ENCODE peak calls at places on chromosomes 1 and 21, in eight cellular contexts. A is BE2C; F is transverse colon; H is CD4-positive, alpha-beta memory T cell; M is SJSA1; O is left lung; Y is left ventricle myocardium inferior; G is CD8-positive, alpha-beta memory T cell. C is an unnamed sample. For H3K9me3, the result is how much of the 10 kb centered on the place peaks cover.

GRCh38 chr1:161905269-161905884 is 118.3 kb downstream of the OLFML2B start:
- DNase-seq in G (no peak), Y (no peak), F (peak), H (no peak), M (no peak), A (peak), O (no peak), C (peak)

GRCh38 chr1:4312024-4312423 is 342.4 kb upstream of the AJAP1 start:
- DNase-seq in M (no peak), H (no peak), Y (no peak), F (no peak), A (no peak), O (no peak), G (no peak), C (no peak)

GRCh38 chr21:24045775-24046215 is 1561.5 kb downstream of the MRPL39 start:
- DNase-seq in Y (peak), G (no peak), H (peak), M (no peak), A (peak), O (no peak), F (peak), C (no peak)

GRCh38 chr1:152182942-152183341 is 23.9 kb upstream of the RPTN start:
- DNase-seq in M (peak), G (no peak), Y (no peak), A (peak), H (no peak), O (no peak), F (no peak), C (no peak)

GRCh38 chr1:50023292-50024159 is at the start of gene AGBL4:
- DNase-seq in H (no peak), A (peak), G (peak), F (peak), O (peak), Y (peak), M (peak), C (peak)

GRCh38 chr1:97920275-97920831 is 481 bp downstream of the DPYD start:
- DNase-seq in H (no peak), M (no peak), F (no peak), A (no peak), G (no peak), O (no peak), Y (no peak), C (no peak)

GRCh38 chr1:15004396-15004795 is 149.2 kb upstream of the TMEM51 start:
- DNase-seq in Y (no peak), F (no peak), O (no peak), A (no peak), G (no peak), H (no peak), M (no peak), C (no peak)

GRCh38 chr1:208239518-208240381 is 4.4 kb downstream of the PLXNA2 start:
- DNase-seq in M (no peak), G (no peak), H (no peak), A (no peak), F (peak), Y (no peak), O (no peak), C (peak)

GRCh38 chr1:10019561-10019960 is 13.2 kb upstream of the UBE4B start:
- DNase-seq in Y (no peak), M (no peak), F (no peak), O (no peak), G (no peak), A (no peak), H (no peak), C (no peak)

GRCh38 chr1:2925923-2926322 is 95.3 kb upstream of the ACTRT2 start:
- DNase-seq in A (no peak), H (no peak), M (no peak), G (no peak), Y (no peak), O (no peak), F (no peak), C (no peak)
- H3K9me3 ChIP-seq in A (under half), H (under half), M (under half), G (under half), Y (under half), O (under half), F (under half), C (under half)

DNA sequence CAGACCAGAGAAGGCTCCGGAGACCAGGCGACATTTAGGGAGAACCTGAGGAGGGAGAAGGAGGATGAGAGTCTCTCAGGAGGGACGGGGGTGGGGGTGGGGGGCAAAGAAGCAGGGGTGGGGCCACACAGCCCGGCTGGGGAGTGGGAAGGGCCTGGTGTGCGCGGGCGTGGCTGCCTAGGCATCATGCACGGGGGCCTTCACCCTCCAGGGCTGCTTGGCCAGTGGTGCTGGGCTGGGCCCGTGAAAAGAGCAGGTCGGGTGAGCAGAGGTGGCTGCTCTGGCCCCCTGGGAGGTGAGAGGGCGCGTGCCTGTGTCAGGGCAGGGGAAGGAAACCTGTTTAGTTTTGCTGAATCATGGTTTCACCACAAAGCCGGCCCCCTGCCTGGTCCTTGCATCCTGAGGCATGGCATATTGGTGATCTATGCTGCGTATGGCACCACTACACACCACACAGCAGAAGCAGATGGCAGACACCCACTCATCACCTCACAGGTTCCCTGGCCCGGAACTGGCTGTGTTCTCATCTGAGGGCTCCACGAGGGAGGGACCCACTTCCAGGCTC is 86.9 kb upstream of the TTC34 start:
- DNase-seq in A (no peak), M (no peak), G (no peak), H (no peak), O (no peak), F (no peak), Y (no peak), C (no peak)
- H3K9me3 ChIP-seq in A (under half), M (under half), G (under half), H (under half), O (under half), F (under half), Y (under half), C (under half)

GRCh38 chr1:73100216-73100615 is 817.9 kb upstream of the NEGR1 start:
- DNase-seq in Y (no peak), O (no peak), G (no peak), A (no peak), M (no peak), H (no peak), F (no peak), C (peak)
- H3K9me3 ChIP-seq in Y (under half), O (under half), G (under half), A (under half), M (under half), H (under half), F (under half), C (under half)

DNA sequence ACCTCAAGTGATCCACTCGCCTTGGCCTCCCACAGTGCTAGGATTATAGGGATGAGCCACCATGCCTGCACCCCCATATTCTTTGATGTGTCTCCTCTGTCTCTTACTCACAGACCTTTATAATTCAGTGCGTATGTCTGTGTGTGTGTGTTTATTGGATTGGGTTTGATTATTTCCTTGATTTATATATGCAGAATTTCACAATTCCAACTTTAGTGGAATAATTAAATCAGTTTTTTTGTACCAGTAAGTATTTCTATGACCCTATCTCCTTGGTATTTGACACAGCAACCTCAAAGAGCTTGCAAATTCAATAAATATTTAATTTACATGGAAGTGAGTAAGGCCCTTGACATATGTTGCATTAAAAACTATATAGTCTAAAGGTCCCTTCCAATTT is 333.9 kb upstream of the ADAMTS5 start:
- DNase-seq in O (no peak), M (no peak), A (no peak), Y (no peak), H (no peak), G (no peak), F (no peak), C (no peak)
- H3K9me3 ChIP-seq in O (under half), M (under half), A (under half), Y (under half), H (under half), G (under half), F (under half), C (under half)

GRCh38 chr1:158362501-158362900 is 8.8 kb downstream of the CD1E start:
- DNase-seq in F (no peak), M (no peak), G (no peak), A (no peak), O (no peak), H (no peak), Y (no peak), C (no peak)
- H3K9me3 ChIP-seq in F (under half), M (under half), G (under half), A (under half), O (under half), H (under half), Y (under half), C (under half)

DNA sequence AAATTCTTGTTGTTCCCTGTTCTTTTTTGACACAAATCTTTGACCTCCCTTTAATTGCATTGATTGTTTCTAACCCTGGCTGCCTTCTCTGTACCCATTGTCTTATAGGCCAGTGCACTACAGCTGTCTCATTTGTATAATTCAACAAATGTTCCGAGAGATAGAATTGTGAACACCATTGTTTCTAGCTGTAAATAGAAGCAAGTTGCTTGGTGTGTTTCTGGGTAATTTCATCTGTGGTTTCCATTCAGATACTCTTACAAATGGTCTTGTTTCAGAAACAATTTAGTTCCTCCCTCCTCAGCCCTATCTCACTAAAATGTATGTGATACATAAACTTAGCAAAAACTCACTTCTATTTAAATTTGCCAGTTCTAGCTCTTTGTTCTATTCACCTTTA is 515.4 kb upstream of the ZP4 start:
- DNase-seq in H (no peak), G (no peak), F (no peak), M (no peak), O (no peak), Y (no peak), A (no peak), C (no peak)
- H3K9me3 ChIP-seq in H (under half), G (under half), F (under half), M (under half), O (under half), Y (under half), A (under half), C (under half)

DNA sequence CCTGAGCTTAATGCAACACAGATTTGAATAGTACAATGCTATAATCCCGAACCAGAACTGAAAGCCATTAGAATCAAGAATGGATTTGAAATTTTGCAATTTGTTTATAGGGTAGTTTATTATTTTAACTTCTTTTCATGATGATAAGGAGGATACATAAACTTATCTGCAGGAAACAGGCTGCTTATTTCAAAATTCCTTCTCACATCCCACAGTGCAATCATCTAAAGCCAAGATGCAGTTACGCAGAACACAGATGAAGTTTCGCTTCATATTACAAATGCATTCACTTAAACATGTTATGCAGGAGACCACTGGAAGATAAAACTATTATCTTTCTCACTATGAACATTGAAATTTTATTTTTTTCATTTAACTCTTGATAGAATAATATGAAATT is 1019.6 kb downstream of the PLA2G4A start:
- DNase-seq in A (no peak), Y (no peak), G (no peak), F (no peak), M (no peak), O (no peak), H (no peak), C (no peak)
- H3K9me3 ChIP-seq in A (under half), Y (under half), G (under half), F (under half), M (under half), O (under half), H (under half), C (under half)

GRCh38 chr21:44819283-44820243 is 1.7 kb upstream of the SUMO3 start:
- DNase-seq in F (no peak), M (no peak), A (no peak), O (no peak), Y (no peak), G (no peak), H (no peak), C (no peak)

GRCh38 chr21:44818636-44819011 is 762 bp upstream of the SUMO3 start:
- DNase-seq in F (peak), H (no peak), A (no peak), Y (no peak), O (peak), M (no peak), G (no peak), C (no peak)

GRCh38 chr21:44823179-44823654 is 5.4 kb upstream of the SUMO3 start:
- DNase-seq in A (no peak), O (no peak), F (no peak), G (no peak), M (no peak), H (no peak), Y (no peak), C (no peak)

GRCh38 chr21:44820851-44821250 is 3.0 kb upstream of the SUMO3 start:
- DNase-seq in G (no peak), Y (no peak), H (no peak), O (no peak), A (no peak), M (no peak), F (no peak), C (no peak)

GRCh38 chr21:44822484-44823178 is 4.8 kb upstream of the SUMO3 start:
- DNase-seq in G (no peak), F (no peak), Y (no peak), A (no peak), O (no peak), M (no peak), H (no peak), C (no peak)
- H3K9me3 ChIP-seq in G (under half), F (under half), Y (half or more), A (under half), O (under half), M (under half), H (under half), C (under half)